ENCODE peak calls at places on chromosomes 4 and X, in six cellular contexts. T is left lung; S is IMR-90; Q is mucosa of descending colon; I is psoas muscle; R is CD8-positive, alpha-beta T cell. A is an unnamed sample.
A peak's percentile ranks its signal among the peaks of the same experiment; 100 is the strongest.

GRCh38 chr4:13656569-13656988 is 29.1 kb upstream of the BOD1L1 start:
- DNase-seq in I (peak; percentile 49), Q (peak; percentile 48), T (peak; percentile 70), S (peak; percentile 74), R (peak; percentile 55), A (peak; percentile 45)

GRCh38 chr4:93029774-93030173 is 726.0 kb downstream of the GRID2 start:
- DNase-seq in R (no peak), S (no peak), I (no peak), Q (no peak), T (no peak), A (no peak)

GRCh38 chr4:107712236-107712635 is 7.8 kb downstream of the PAPSS1 start:
- DNase-seq in Q (no peak), S (no peak), T (no peak), R (no peak), I (no peak), A (no peak)

GRCh38 chr4:85102606-85103005 is 136.1 kb upstream of the WDFY3 start:
- DNase-seq in T (no peak), R (no peak), S (no peak), I (no peak), Q (no peak), A (no peak)

GRCh38 chr4:80409798-80410197 is 74.3 kb downstream of the CFAP299 start:
- DNase-seq in T (no peak), Q (no peak), S (no peak), R (no peak), I (no peak), A (no peak)

GRCh38 chr4:76219299-76220055 is 5.9 kb upstream of the SCARB2 start:
- DNase-seq in T (no peak), I (no peak), S (peak; percentile 62), Q (no peak), R (no peak), A (no peak)

GRCh38 chr4:19540859-19541258 is 710.8 kb upstream of the SLIT2 start:
- DNase-seq in T (no peak), I (no peak), S (no peak), Q (no peak), R (no peak), A (no peak)

GRCh38 chr4:36111180-36111579 is 133.1 kb downstream of the ARAP2 start:
- DNase-seq in Q (no peak), I (no peak), R (no peak), S (peak; percentile 23), T (no peak), A (no peak)

GRCh38 chrX:31199051-31199769 is 127.4 kb upstream of the FTHL17 start:
- DNase-seq in T (no peak), R (no peak), I (no peak), Q (no peak), S (no peak), A (no peak)

GRCh38 chr4:175934492-175934891 is 122.4 kb upstream of the GPM6A start:
- DNase-seq in I (no peak), S (no peak), Q (no peak), R (no peak), T (no peak), A (no peak)

GRCh38 chr4:2243682-2244380 is 1.9 kb upstream of the HAUS3 start:
- DNase-seq in S (peak; percentile 18), R (no peak), I (peak; percentile 58), Q (peak; percentile 50), T (peak; percentile 69), A (peak; percentile 79)
- H3K4me1 ChIP-seq in S (peaks cover 6% of the 10 kb centered on the region), R (peaks cover 23% of the 10 kb centered on the region), I (peaks cover 37% of the 10 kb centered on the region), Q (peaks cover 28% of the 10 kb centered on the region), T (peaks cover 53% of the 10 kb centered on the region), A (peaks cover 2% of the 10 kb centered on the region)

GRCh38 chrX:65723706-65724105 is 56.3 kb downstream of the MSN start:
- DNase-seq in I (no peak), T (no peak), Q (no peak), R (peak; percentile 53), S (peak; percentile 40), A (no peak)
- H3K4me1 ChIP-seq in I (peaks cover 7% of the 10 kb centered on the region), T (peaks cover 56% of the 10 kb centered on the region), Q (no peaks in the 10 kb centered on the region), R (peaks cover 86% of the 10 kb centered on the region), S (peaks cover 2% of the 10 kb centered on the region), A (peaks cover 5% of the 10 kb centered on the region)

GRCh38 chrX:12961191-12961718 is 13.7 kb upstream of the TMSB4X start:
- DNase-seq in T (no peak), S (no peak), I (no peak), Q (no peak), R (no peak), A (no peak)
- H3K4me1 ChIP-seq in T (peaks cover 11% of the 10 kb centered on the region), S (peaks cover 6% of the 10 kb centered on the region), I (no peaks in the 10 kb centered on the region), Q (no peaks in the 10 kb centered on the region), R (peaks cover 59% of the 10 kb centered on the region), A (no peaks in the 10 kb centered on the region)

GRCh38 chr4:100891808-100892207 is 374.0 kb upstream of the EMCN start:
- DNase-seq in S (no peak), I (no peak), Q (no peak), T (no peak), R (no peak), A (no peak)
- H3K4me1 ChIP-seq in S (no peaks in the 10 kb centered on the region), I (no peaks in the 10 kb centered on the region), Q (peaks cover 13% of the 10 kb centered on the region), T (no peaks in the 10 kb centered on the region), R (peaks cover 6% of the 10 kb centered on the region), A (no peaks in the 10 kb centered on the region)

GRCh38 chr4:112284166-112284565 is 1.5 kb downstream of the TIFA start:
- DNase-seq in R (no peak), Q (no peak), S (peak; percentile 8), T (no peak), I (no peak), A (no peak)

GRCh38 chr4:112288455-112288854 is 2.8 kb upstream of the TIFA start:
- DNase-seq in S (no peak), I (no peak), T (no peak), Q (no peak), R (no peak), A (no peak)

GRCh38 chr4:112287258-112287873 is 1.7 kb upstream of the TIFA start:
- DNase-seq in S (no peak), I (no peak), Q (no peak), R (no peak), T (peak; percentile 22), A (no peak)

GRCh38 chr4:112282860-112283667 is 2.6 kb downstream of the TIFA start:
- DNase-seq in R (no peak), Q (no peak), T (no peak), S (no peak), I (no peak), A (no peak)

DNA sequence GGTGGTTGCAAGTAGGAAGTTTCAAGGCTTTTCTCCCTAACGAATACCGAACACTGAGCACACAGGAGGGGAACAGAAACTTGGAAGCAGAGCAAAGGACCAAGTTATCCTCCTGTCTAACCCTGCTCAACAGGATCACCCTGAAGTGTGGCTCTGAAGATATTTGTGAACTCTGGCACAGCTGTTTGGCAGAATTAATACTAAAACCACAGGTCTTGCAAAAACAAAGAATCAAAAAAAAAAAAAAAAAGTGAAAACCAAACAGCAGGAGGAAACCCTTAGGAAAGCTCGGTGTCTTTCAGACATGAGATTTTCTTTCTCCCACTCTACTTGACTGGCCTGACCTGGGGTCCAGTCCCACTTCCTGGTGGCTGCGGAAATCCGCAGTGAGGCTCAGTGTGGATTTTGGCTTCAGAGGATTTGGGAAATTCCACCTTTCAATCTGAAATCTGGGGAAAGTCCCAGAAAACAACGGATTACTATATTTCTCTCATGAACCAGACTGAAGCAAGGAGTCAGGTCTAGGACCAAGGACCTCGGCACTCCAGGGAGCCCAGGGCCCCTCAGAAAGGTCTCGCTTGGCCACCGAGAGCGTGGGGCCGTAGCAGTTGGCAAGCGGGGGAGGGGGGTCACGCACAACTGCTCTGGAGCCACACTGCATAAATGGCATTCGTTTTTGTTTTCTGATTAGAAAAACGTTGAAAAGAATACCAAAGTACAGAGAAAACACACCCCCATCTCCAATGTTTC is 867 bp downstream of the TIFA start:
- DNase-seq in S (peak; percentile 24), I (no peak), R (no peak), T (no peak), Q (peak; percentile 52), A (peak; percentile 64)
- H3K4me1 ChIP-seq in S (peaks cover 3% of the 10 kb centered on the region), I (peaks cover 7% of the 10 kb centered on the region), R (peaks cover 27% of the 10 kb centered on the region), T (peaks cover 77% of the 10 kb centered on the region), Q (peaks cover 5% of the 10 kb centered on the region), A (no peaks in the 10 kb centered on the region)

GRCh38 chr4:152657657-152658056 is 22.1 kb downstream of the TMEM154 start:
- DNase-seq in I (no peak), R (no peak), T (no peak), Q (no peak), S (no peak), A (no peak)
- H3K4me1 ChIP-seq in I (no peaks in the 10 kb centered on the region), R (peaks cover 3% of the 10 kb centered on the region), T (peaks cover 8% of the 10 kb centered on the region), Q (peaks cover 8% of the 10 kb centered on the region), S (no peaks in the 10 kb centered on the region), A (no peaks in the 10 kb centered on the region)

GRCh38 chrX:47879447-47879846 is 42.7 kb downstream of the ZNF81 start:
- DNase-seq in I (no peak), S (no peak), R (no peak), T (no peak), Q (no peak), A (no peak)

GRCh38 chrX:47873123-47873522 is 36.4 kb downstream of the ZNF81 start:
- DNase-seq in S (no peak), I (no peak), R (no peak), T (no peak), Q (no peak), A (no peak)

GRCh38 chrX:47878198-47878597 is 41.5 kb downstream of the ZNF81 start:
- DNase-seq in Q (no peak), I (no peak), S (no peak), T (no peak), R (no peak), A (no peak)

GRCh38 chrX:47880927-47881326 is 44.2 kb downstream of the ZNF81 start:
- DNase-seq in I (no peak), S (no peak), Q (no peak), R (no peak), T (no peak), A (no peak)

DNA sequence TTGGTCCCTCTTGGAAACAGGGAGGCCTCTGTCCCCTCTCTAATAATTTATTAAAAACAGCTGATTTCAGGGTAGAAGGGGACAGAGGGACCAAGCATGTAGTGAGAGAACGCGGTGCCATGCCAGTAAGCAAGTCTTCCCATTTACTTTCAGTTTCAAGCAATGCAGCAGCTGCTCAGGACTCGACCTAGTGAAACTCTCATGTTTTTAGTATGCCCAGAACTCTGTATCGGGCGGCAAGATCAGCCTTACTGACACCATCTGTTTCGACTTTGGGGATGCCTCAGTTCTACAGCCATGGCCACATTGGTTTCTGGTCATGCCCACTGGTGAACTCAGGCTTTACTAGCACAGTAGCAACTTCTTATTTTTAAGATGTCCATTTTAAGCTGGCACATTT is 40.6 kb downstream of the ZNF81 start:
- DNase-seq in T (no peak), R (no peak), I (no peak), S (no peak), Q (no peak), A (no peak)
- H3K4me1 ChIP-seq in T (no peaks in the 10 kb centered on the region), R (no peaks in the 10 kb centered on the region), I (no peaks in the 10 kb centered on the region), S (no peaks in the 10 kb centered on the region), Q (no peaks in the 10 kb centered on the region), A (no peaks in the 10 kb centered on the region)

A was measured in right cardiac atrium.